ENCODE peak calls at places on chromosomes 4 and X, in six cellular contexts. A is mammary epithelial cell, H is K562, W is fibroblast of lung, F is HCT116, Y is OCI-LY7. G is an unnamed sample. For H3K79me2, the result is how much of the 10 kb centered on the place peaks cover.

GRCh38 chr4:77538144-77538543 is 67.5 kb upstream of the CXCL13 start:
- DNase-seq in W (peak), Y (no peak), H (no peak), A (peak), F (peak), G (no peak)

GRCh38 chr4:112109455-112110425 is 35.5 kb upstream of the FAM241A start:
- DNase-seq in F (no peak), Y (no peak), H (no peak), W (peak), A (peak), G (no peak)

GRCh38 chrX:126929071-126929470 is 109.5 kb downstream of the PRR32 start:
- DNase-seq in F (no peak), A (no peak), W (no peak), Y (no peak), H (no peak), G (no peak)

GRCh38 chr4:41734366-41734765 is 14.2 kb downstream of the PHOX2B start:
- DNase-seq in F (no peak), Y (no peak), A (no peak), H (no peak), W (no peak), G (no peak)

GRCh38 chr4:166594326-166594946 is 639.9 kb downstream of the SPOCK3 start:
- DNase-seq in A (peak), Y (peak), H (no peak), F (peak), W (peak), G (peak)

GRCh38 chr4:86816463-86817107 is 32.6 kb downstream of the SLC10A6 start:
- DNase-seq in H (no peak), Y (no peak), F (no peak), A (no peak), W (peak), G (no peak)

GRCh38 chrX:131955099-131955777 is 67.9 kb upstream of the STK26 start:
- DNase-seq in A (no peak), F (no peak), W (no peak), H (no peak), Y (no peak), G (no peak)

GRCh38 chrX:1667566-1667965 is 52.7 kb downstream of the ASMT start:
- DNase-seq in F (no peak), W (no peak), Y (no peak), H (no peak), A (no peak), G (no peak)

GRCh38 chr4:128354205-128354821 is 66.7 kb upstream of the PGRMC2 start:
- DNase-seq in F (no peak), A (peak), W (peak), H (peak), Y (no peak), G (no peak)

GRCh38 chrX:118355225-118355920 is 9.5 kb downstream of the WDR44 start:
- DNase-seq in A (peak), W (no peak), H (no peak), Y (no peak), F (no peak), G (no peak)

GRCh38 chrX:140709421-140709846 is at the start of gene LINC00632:
- DNase-seq in Y (no peak), A (no peak), W (peak), F (no peak), H (no peak), G (peak)

GRCh38 chrX:39645059-39645895 is 452.5 kb downstream of the BCOR start:
- DNase-seq in A (peak), F (no peak), H (peak), Y (no peak), W (peak), G (peak)

GRCh38 chrX:630007-630921 is at the start of gene SHOX:
- DNase-seq in Y (no peak), F (no peak), H (no peak), A (no peak), W (no peak), G (peak)

GRCh38 chr4:19402666-19403065 is 849.0 kb upstream of the SLIT2 start:
- DNase-seq in A (no peak), W (peak), F (no peak), Y (no peak), H (no peak), G (no peak)

GRCh38 chrX:635428-636192 is 5.0 kb downstream of the SHOX start:
- DNase-seq in Y (no peak), A (no peak), F (no peak), W (no peak), H (no peak), G (peak)

GRCh38 chr4:116055857-116056827 is 942.7 kb upstream of the NDST4 start:
- DNase-seq in Y (peak), W (peak), F (peak), H (no peak), A (peak), G (peak)

GRCh38 chrX:140393507-140393906 is 111.4 kb downstream of the SOX3 start:
- DNase-seq in F (no peak), Y (no peak), H (no peak), A (no peak), W (no peak), G (no peak)

GRCh38 chrX:859329-859728 is 228.7 kb downstream of the SHOX start:
- DNase-seq in F (no peak), Y (no peak), H (no peak), A (no peak), W (no peak), G (no peak)

GRCh38 chr4:120699354-120699753 is 223.2 kb downstream of the PRDM5 start:
- DNase-seq in W (no peak), H (no peak), F (no peak), Y (no peak), A (no peak), G (no peak)

GRCh38 chr4:144712775-144713174 is 66.8 kb downstream of the HHIP start:
- DNase-seq in H (no peak), F (no peak), Y (no peak), A (peak), W (peak), G (no peak)

GRCh38 chr4:15778191-15778741 is at the start of gene CD38:
- DNase-seq in Y (peak), F (no peak), W (no peak), H (no peak), A (no peak), G (peak)

GRCh38 chr4:9938933-9939332 is 82.4 kb downstream of the SLC2A9 start:
- DNase-seq in Y (no peak), H (no peak), W (no peak), A (no peak), F (no peak), G (no peak)

GRCh38 chr4:186039697-186040096 is 29.3 kb upstream of the TLR3 start:
- DNase-seq in Y (no peak), A (no peak), F (no peak), W (no peak), H (no peak), G (no peak)

GRCh38 chr4:991451-992296 is 1.5 kb downstream of the SLC26A1 start:
- DNase-seq in H (no peak), F (no peak), Y (no peak), W (no peak), A (no peak), G (no peak)

GRCh38 chrX:34341814-34342213 is 209.7 kb upstream of the FAM47A start:
- DNase-seq in F (no peak), H (no peak), Y (no peak), A (no peak), W (no peak), G (no peak)

GRCh38 chr4:140856692-140857091 is 100.5 kb upstream of the TBC1D9 start:
- DNase-seq in Y (no peak), F (peak), A (peak), H (no peak), W (peak), G (peak)

GRCh38 chr4:47533689-47534347 is 48.7 kb downstream of the ATP10D start:
- DNase-seq in F (no peak), W (no peak), Y (no peak), H (no peak), A (no peak), G (no peak)

GRCh38 chr4:535181-535923 is 36.3 kb downstream of the PIGG start:
- DNase-seq in A (no peak), H (no peak), Y (no peak), W (no peak), F (no peak), G (no peak)

GRCh38 chr4:145819246-145820181 is 119.1 kb downstream of the ZNF827 start:
- DNase-seq in F (no peak), W (no peak), Y (no peak), H (no peak), A (no peak), G (no peak)

GRCh38 chrX:153926863-153927685 is 1.0 kb upstream of the ARHGAP4 start:
- DNase-seq in H (no peak), Y (peak), A (peak), F (no peak), W (no peak), G (peak)

GRCh38 chrX:74451450-74452198 is 30.3 kb downstream of the SLC16A2 start:
- DNase-seq in H (no peak), F (no peak), W (no peak), Y (no peak), A (no peak), G (no peak)

GRCh38 chr4:131430302-131430701 is 1718.8 kb upstream of the PCDH10 start:
- DNase-seq in H (no peak), W (no peak), Y (peak), A (peak), F (no peak), G (no peak)

GRCh38 chr4:154491341-154491679 is 289 bp downstream of the DCHS2 start:
- DNase-seq in Y (no peak), F (no peak), A (peak), W (peak), H (no peak), G (peak)

GRCh38 chr4:52577285-52577968 is 81.7 kb downstream of the USP46 start:
- DNase-seq in A (peak), F (no peak), H (no peak), Y (no peak), W (peak), G (no peak)

GRCh38 chr4:140136509-140136908 is 17.5 kb downstream of the MAML3 start:
- DNase-seq in Y (no peak), W (peak), F (no peak), H (no peak), A (peak), G (no peak)

GRCh38 chr4:22237155-22237751 is 278.6 kb downstream of the ADGRA3 start:
- DNase-seq in W (peak), F (peak), A (no peak), Y (no peak), H (peak), G (peak)

GRCh38 chr4:40192286-40193017 is 4.4 kb upstream of the RHOH start:
- DNase-seq in F (no peak), Y (peak), W (no peak), H (no peak), A (no peak), G (no peak)

GRCh38 chr4:40193578-40193977 is 3.3 kb upstream of the RHOH start:
- DNase-seq in H (no peak), Y (no peak), A (no peak), F (no peak), W (no peak), G (no peak)

GRCh38 chr4:40194602-40195161 is 2.1 kb upstream of the RHOH start:
- DNase-seq in F (no peak), H (no peak), A (no peak), Y (peak), W (peak), G (no peak)

GRCh38 chr4:40190880-40191815 is 5.7 kb upstream of the RHOH start:
- DNase-seq in H (no peak), Y (peak), W (no peak), F (no peak), A (no peak), G (no peak)

GRCh38 chr4:40193018-40193571 is 3.7 kb upstream of the RHOH start:
- DNase-seq in A (no peak), W (no peak), H (no peak), F (no peak), Y (peak), G (no peak)
- H3K4me2 ChIP-seq in A (no peak), W (no peak), H (no peak), F (no peak), Y (peak), G (peak)

DNA sequence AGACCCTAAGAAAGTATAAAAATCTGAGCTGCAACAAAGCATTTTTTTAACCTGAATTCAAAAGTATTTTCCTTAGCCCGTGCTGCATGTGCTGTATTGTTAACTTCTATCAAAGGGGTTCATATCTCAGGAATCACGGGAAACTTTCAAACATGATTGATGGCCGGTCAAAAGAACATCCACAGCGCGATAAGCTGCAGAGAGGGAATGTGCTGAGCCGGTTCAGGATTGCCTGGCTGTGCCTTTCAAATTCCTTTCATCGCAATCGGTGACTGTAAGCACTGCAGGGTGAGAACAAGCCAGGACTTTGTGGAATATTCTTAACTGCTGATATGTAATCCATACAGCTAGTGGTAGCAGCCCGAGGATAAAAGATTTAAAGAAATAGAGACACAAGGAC is 210.9 kb upstream of the NOCT start:
- DNase-seq in A (no peak), Y (no peak), W (no peak), F (no peak), H (no peak), G (peak)
- H2AFZ ChIP-seq in A (no peak), Y (no peak), W (no peak), F (no peak), H (no peak), G (no peak)

GRCh38 chr4:26911254-26911653 is 50.6 kb downstream of the STIM2 start:
- DNase-seq in H (no peak), W (no peak), F (no peak), Y (no peak), A (no peak), G (no peak)
- H3K79me2 ChIP-seq in H (under half), W (under half), F (under half), Y (half or more), A (under half), G (under half)

DNA sequence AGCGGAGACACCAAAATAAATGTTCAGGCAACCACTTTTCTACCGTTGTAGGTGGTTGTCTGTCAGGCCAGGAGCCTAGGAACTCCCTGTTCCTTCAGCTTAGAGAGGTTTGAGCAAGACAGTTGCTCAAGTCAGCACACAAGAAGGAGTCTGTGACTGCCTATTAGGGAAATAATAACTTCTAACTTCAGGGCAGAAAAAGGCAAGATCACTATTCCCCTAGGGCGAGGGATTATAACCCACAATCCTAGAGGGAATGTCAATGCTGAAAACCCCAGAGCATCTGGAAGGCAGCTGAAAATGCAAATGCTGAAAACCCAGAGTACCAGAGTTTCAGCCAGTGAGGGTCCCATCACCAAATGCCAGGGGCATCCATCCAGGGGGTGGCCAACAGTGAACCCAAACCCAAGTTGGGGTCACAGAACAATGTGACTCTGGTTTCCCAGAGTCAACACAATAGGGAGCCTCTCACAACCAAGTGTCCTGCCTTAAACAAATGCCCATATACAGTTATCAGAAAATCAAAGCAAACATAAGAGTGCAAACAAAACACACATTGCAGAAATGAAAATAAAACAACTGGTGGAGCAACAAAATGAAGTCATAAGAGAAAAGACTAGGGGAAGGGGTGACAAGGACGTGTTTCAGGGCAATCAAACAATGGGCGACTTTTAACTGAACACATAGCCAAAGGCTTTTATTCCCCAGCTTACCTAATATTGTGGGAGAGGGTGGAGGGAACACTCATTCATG is 27.6 kb downstream of the MORF4L2 start:
- DNase-seq in Y (no peak), A (no peak), H (no peak), W (no peak), F (no peak), G (no peak)
- H3K4me2 ChIP-seq in Y (no peak), A (no peak), H (no peak), W (no peak), F (no peak), G (no peak)

DNA sequence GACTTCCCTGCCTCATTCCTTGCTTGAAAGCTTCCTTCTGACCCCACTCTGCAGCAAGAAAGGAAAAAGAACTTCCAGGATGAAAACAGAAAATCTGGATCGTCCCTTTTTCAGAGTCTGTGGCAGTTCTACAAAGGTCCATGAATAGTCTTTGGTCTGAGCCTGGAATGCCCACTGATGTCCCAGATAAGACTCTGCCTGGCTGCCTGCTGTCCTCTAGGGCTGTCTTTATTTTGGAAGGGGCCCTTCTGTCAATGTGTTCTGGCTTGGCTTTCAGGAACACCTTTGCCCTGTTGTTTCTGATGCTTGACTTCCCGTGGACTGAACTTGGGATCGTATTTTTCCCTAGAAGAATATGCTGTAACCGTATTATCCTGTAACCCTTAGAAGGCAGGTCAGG is 114.7 kb upstream of the LNX1 start:
- DNase-seq in A (no peak), Y (no peak), W (no peak), H (no peak), F (no peak), G (no peak)
- H2AFZ ChIP-seq in A (no peak), Y (peak), W (peak), H (no peak), F (no peak), G (no peak)

GRCh38 chrX:32448320-32448719 is 763.0 kb downstream of the DMD start:
- DNase-seq in Y (peak), W (peak), H (no peak), A (no peak), F (no peak), G (no peak)
- H3K79me2 ChIP-seq in Y (under half), W (under half), H (under half), A (under half), F (under half), G (under half)

GRCh38 chr4:118760493-118760892 is 75.3 kb downstream of the METTL14 start:
- DNase-seq in A (no peak), W (no peak), Y (peak), H (no peak), F (no peak), G (no peak)

GRCh38 chr4:118762146-118762545 is 73.8 kb downstream of the SEC24D start:
- DNase-seq in F (no peak), H (no peak), A (no peak), Y (no peak), W (no peak), G (no peak)

GRCh38 chr4:118760092-118760491 is 74.9 kb downstream of the METTL14 start:
- DNase-seq in Y (peak), F (no peak), A (no peak), H (no peak), W (no peak), G (no peak)

GRCh38 chr4:118762753-118763477 is 73.0 kb downstream of the SEC24D start:
- DNase-seq in W (peak), A (no peak), F (no peak), H (no peak), Y (no peak), G (no peak)

DNA sequence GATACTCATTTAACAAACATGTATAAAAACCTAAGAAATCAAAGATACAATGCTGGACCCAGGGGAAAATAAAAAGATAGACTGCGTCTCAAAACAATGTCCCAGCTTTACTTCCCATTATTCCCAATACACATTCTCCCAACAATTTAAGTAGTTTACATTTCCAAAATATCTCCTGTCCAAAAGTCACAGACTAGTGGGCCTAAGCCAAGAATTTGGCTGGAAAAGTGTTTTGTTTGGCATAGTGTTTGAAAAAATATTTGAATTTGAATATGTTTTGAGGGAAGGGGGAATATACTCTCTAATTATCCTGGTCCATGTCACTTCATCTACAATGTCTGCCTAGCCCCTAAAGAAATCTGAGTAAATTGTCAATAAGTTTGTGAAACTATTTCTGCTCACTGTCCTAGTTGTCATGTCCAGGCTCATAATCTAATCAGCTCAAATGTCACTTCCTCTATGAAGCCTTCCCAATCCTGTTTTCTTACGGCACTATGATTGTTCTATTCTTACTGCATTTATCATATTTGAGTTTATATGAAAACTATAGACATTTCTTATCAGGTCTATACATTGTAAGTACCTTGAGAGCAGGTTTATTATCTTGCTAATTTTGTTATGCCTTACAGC is 74.4 kb downstream of the SEC24D start:
- DNase-seq in H (no peak), F (no peak), Y (no peak), W (no peak), A (no peak), G (no peak)
- H3K4me2 ChIP-seq in H (no peak), F (no peak), Y (peak), W (no peak), A (no peak), G (no peak)

GRCh38 chrX:78946178-78946896 is 1.1 kb downstream of the P2RY10 start:
- DNase-seq in H (no peak), Y (no peak), F (no peak), A (no peak), W (no peak), G (no peak)
- H2AFZ ChIP-seq in H (no peak), Y (peak), F (no peak), A (no peak), W (no peak), G (no peak)

GRCh38 chr4:159516556-159516955 is 413.7 kb downstream of the RAPGEF2 start:
- DNase-seq in W (peak), H (no peak), F (no peak), A (peak), Y (no peak), G (no peak)
- H3K79me2 ChIP-seq in W (under half), H (under half), F (under half), A (under half), Y (under half), G (under half)

GRCh38 chrX:18981124-18981807 is 2.6 kb downstream of the PHKA2 start:
- DNase-seq in H (no peak), F (no peak), Y (no peak), A (no peak), W (no peak), G (no peak)
- H3K4me2 ChIP-seq in H (no peak), F (no peak), Y (peak), A (no peak), W (no peak), G (no peak)

G was measured in neural progenitor cell.